ENCODE peak calls at places on chromosomes 7 and 10, in nine cellular contexts. L is HepG2, J is AG04450, N is ovary, U is Peyer's patch, F is hepatocyte, B is lower lobe of right lung, Z is endodermal cell, C is right atrium auricular region. O is an unnamed sample. For H3K27me3, the result is how much of the 10 kb centered on the place peaks cover.

GRCh38 chr10:57457972-57458512 is 809.7 kb downstream of the IPMK start:
- DNase-seq in L (no peak), U (no peak), C (no peak), Z (no peak), N (no peak), F (no peak), B (no peak), J (no peak), O (no peak)

GRCh38 chr10:79286318-79286951 is 60.8 kb upstream of the PPIF start:
- DNase-seq in Z (no peak), C (peak), B (peak), U (peak), J (no peak), N (peak), F (no peak), L (no peak), O (no peak)

GRCh38 chr10:97277551-97277950 is 14.9 kb downstream of the ARHGAP19 start:
- DNase-seq in Z (no peak), U (no peak), B (no peak), F (no peak), L (no peak), N (no peak), J (no peak), C (no peak), O (no peak)

GRCh38 chr7:27840314-27840713 is 100.4 kb downstream of the TAX1BP1 start:
- DNase-seq in C (no peak), F (no peak), N (no peak), B (no peak), J (no peak), L (no peak), U (no peak), Z (no peak), O (no peak)

GRCh38 chr7:148319316-148319808 is 271.2 kb upstream of the C7orf33 start:
- DNase-seq in Z (no peak), B (no peak), F (no peak), L (no peak), C (no peak), J (no peak), N (no peak), U (no peak), O (no peak)

GRCh38 chr7:150665075-150665794 is 20.3 kb upstream of the GIMAP2 start:
- DNase-seq in L (no peak), U (no peak), F (no peak), N (no peak), B (no peak), C (no peak), Z (no peak), J (no peak), O (no peak)

GRCh38 chr10:35336084-35336831 is at the start of gene CCNY:
- DNase-seq in Z (peak), B (peak), J (no peak), F (peak), L (peak), C (no peak), U (peak), N (peak), O (no peak)

GRCh38 chr7:7907306-7907705 is 61.3 kb upstream of the GLCCI1 start:
- DNase-seq in N (no peak), C (no peak), J (no peak), L (no peak), B (no peak), F (no peak), Z (no peak), U (no peak), O (no peak)

GRCh38 chr7:93205046-93205445 is 21.2 kb downstream of the HEPACAM2 start:
- DNase-seq in B (no peak), U (no peak), L (no peak), N (no peak), F (no peak), Z (no peak), J (no peak), C (no peak), O (no peak)

GRCh38 chr10:104336829-104337526 is 1.3 kb downstream of the ITPRIP start:
- DNase-seq in B (no peak), L (peak), J (no peak), F (no peak), U (no peak), Z (peak), N (no peak), C (no peak), O (no peak)

GRCh38 chr7:74312418-74313021 is 23.3 kb downstream of the CLIP2 start:
- DNase-seq in B (no peak), N (no peak), F (no peak), U (no peak), L (no peak), C (no peak), J (no peak), Z (no peak), O (no peak)

GRCh38 chr7:101558742-101559325 is 70.3 kb downstream of the MYL10 start:
- DNase-seq in C (no peak), B (no peak), N (no peak), L (no peak), F (no peak), U (peak), J (no peak), Z (peak), O (no peak)

GRCh38 chr10:129741978-129742741 is 221.9 kb downstream of the EBF3 start:
- DNase-seq in B (no peak), F (no peak), L (no peak), N (no peak), U (peak), C (no peak), Z (no peak), J (no peak), O (no peak)

GRCh38 chr7:106313456-106313891 is 28.7 kb upstream of the NAMPT start:
- DNase-seq in U (no peak), L (no peak), B (no peak), C (no peak), F (no peak), Z (no peak), J (peak), N (no peak), O (no peak)

GRCh38 chr10:79381804-79382221 is 34.5 kb downstream of the PPIF start:
- DNase-seq in N (peak), U (peak), L (peak), Z (peak), C (peak), J (peak), B (peak), F (peak), O (no peak)

GRCh38 chr10:76113952-76114351 is 682.5 kb downstream of the LRMDA start:
- DNase-seq in F (no peak), N (no peak), Z (no peak), U (no peak), L (peak), B (no peak), C (no peak), J (no peak), O (no peak)

GRCh38 chr10:30529373-30529998 is 95.5 kb downstream of the MAP3K8 start:
- DNase-seq in Z (no peak), U (peak), L (no peak), F (no peak), C (peak), B (peak), N (no peak), J (no peak), O (no peak)

GRCh38 chr7:21300692-21301091 is 127.2 kb upstream of the SP4 start:
- DNase-seq in J (no peak), U (no peak), B (no peak), C (no peak), F (no peak), Z (no peak), N (no peak), L (peak), O (no peak)

GRCh38 chr7:28739128-28739527 is 219.0 kb downstream of the TRIL start:
- DNase-seq in B (no peak), Z (no peak), F (no peak), L (no peak), J (no peak), U (no peak), C (no peak), N (no peak), O (no peak)

GRCh38 chr10:86654411-86655172 is at the start of gene OPN4:
- DNase-seq in Z (peak), C (no peak), U (peak), L (no peak), B (peak), F (no peak), J (no peak), N (peak), O (no peak)

GRCh38 chr10:108147346-108147745 is 982.8 kb upstream of the SORCS1 start:
- DNase-seq in Z (no peak), N (no peak), L (no peak), J (no peak), C (no peak), F (no peak), B (no peak), U (no peak), O (no peak)

GRCh38 chr7:47622946-47623640 is 41.2 kb upstream of the TNS3 start:
- DNase-seq in J (peak), F (peak), U (no peak), Z (no peak), B (no peak), N (peak), L (peak), C (no peak), O (no peak)

GRCh38 chr7:79612027-79612426 is 158.6 kb upstream of the MAGI2 start:
- DNase-seq in J (no peak), F (no peak), N (no peak), C (no peak), L (no peak), U (no peak), B (no peak), Z (no peak), O (no peak)

GRCh38 chr7:6496842-6497636 is 49.3 kb upstream of the DAGLB start:
- DNase-seq in C (no peak), U (no peak), F (no peak), B (peak), N (no peak), J (no peak), Z (no peak), L (no peak), O (no peak)

GRCh38 chr7:27107901-27108381 is 5.5 kb upstream of the HOXA2 start:
- DNase-seq in F (no peak), N (no peak), Z (peak), U (no peak), L (no peak), J (no peak), C (peak), B (no peak), O (no peak)

GRCh38 chr10:110008518-110009339 is 945 bp downstream of the ADD3 start:
- DNase-seq in Z (peak), F (peak), J (no peak), C (no peak), U (peak), L (peak), N (peak), B (peak), O (no peak)

GRCh38 chr10:67506083-67506756 is 189.8 kb downstream of the CTNNA3 start:
- DNase-seq in Z (no peak), U (no peak), N (no peak), J (no peak), B (no peak), C (no peak), L (no peak), F (no peak), O (no peak)

GRCh38 chr7:109844362-109844761 is 1246.6 kb upstream of the LRRN3 start:
- DNase-seq in C (no peak), B (no peak), L (peak), F (peak), U (no peak), N (no peak), Z (no peak), J (no peak), O (no peak)

GRCh38 chr10:75286901-75287300 is 51.1 kb upstream of the COMTD1 start:
- DNase-seq in F (no peak), Z (no peak), J (no peak), U (no peak), C (peak), L (no peak), B (no peak), N (no peak), O (no peak)

GRCh38 chr10:70551971-70552422 is 50.5 kb downstream of the PRF1 start:
- DNase-seq in Z (no peak), J (peak), N (no peak), C (peak), U (peak), B (peak), F (peak), L (peak), O (no peak)

GRCh38 chr7:1227071-1227804 is 5.4 kb upstream of the UNCX start:
- DNase-seq in F (no peak), N (no peak), U (no peak), C (no peak), B (no peak), L (no peak), J (no peak), Z (peak), O (no peak)

GRCh38 chr10:23556727-23557440 is 118.0 kb downstream of the OTUD1 start:
- DNase-seq in B (no peak), C (no peak), L (no peak), Z (no peak), N (no peak), J (no peak), U (no peak), F (no peak), O (no peak)

GRCh38 chr10:22915314-22915713 is 12.5 kb upstream of the ARMC3 start:
- DNase-seq in B (no peak), C (no peak), F (no peak), N (no peak), J (no peak), L (no peak), U (no peak), Z (no peak), O (no peak)

GRCh38 chr7:44473295-44473694 is 17.2 kb downstream of the NUDCD3 start:
- DNase-seq in F (peak), U (no peak), L (peak), C (no peak), J (no peak), N (no peak), B (no peak), Z (no peak), O (no peak)

GRCh38 chr7:69395072-69395714 is 203.1 kb upstream of the AUTS2 start:
- DNase-seq in Z (peak), C (peak), L (no peak), F (peak), B (no peak), J (no peak), U (no peak), N (no peak), O (no peak)

GRCh38 chr7:2830609-2831376 is 13.3 kb downstream of the GNA12 start:
- DNase-seq in L (no peak), C (no peak), B (no peak), F (no peak), U (peak), J (no peak), N (no peak), Z (no peak), O (no peak)

GRCh38 chr10:10551595-10551994 is 466.1 kb upstream of the CELF2 start:
- DNase-seq in B (no peak), J (no peak), Z (no peak), N (no peak), C (no peak), L (no peak), U (no peak), F (peak), O (no peak)

GRCh38 chr7:79176859-79177477 is 276.5 kb downstream of the MAGI2 start:
- DNase-seq in N (no peak), J (peak), L (peak), U (no peak), Z (no peak), C (no peak), F (peak), B (no peak), O (peak)

GRCh38 chr7:104940023-104940710 is 73.8 kb upstream of the KMT2E start:
- DNase-seq in J (no peak), Z (no peak), N (no peak), L (no peak), C (no peak), U (no peak), F (no peak), B (peak), O (no peak)
- H3K4me3 ChIP-seq in J (no peak), Z (no peak), N (no peak), L (no peak), C (no peak), U (no peak), F (no peak), B (no peak), O (no peak)

GRCh38 chr10:1121311-1121970 is 65.3 kb downstream of the WDR37 start:
- DNase-seq in C (no peak), B (no peak), N (no peak), Z (no peak), U (no peak), J (no peak), L (no peak), F (no peak), O (no peak)

GRCh38 chr10:1120761-1121160 is 64.6 kb downstream of the WDR37 start:
- DNase-seq in J (no peak), F (no peak), B (no peak), L (no peak), C (peak), Z (no peak), N (no peak), U (no peak), O (no peak)

GRCh38 chr10:1123972-1124371 is 67.8 kb downstream of the WDR37 start:
- DNase-seq in N (no peak), Z (no peak), C (no peak), F (no peak), B (no peak), U (no peak), L (no peak), J (no peak), O (no peak)

GRCh38 chr10:1123198-1123597 is 67.0 kb downstream of the WDR37 start:
- DNase-seq in F (no peak), Z (no peak), U (no peak), J (no peak), B (no peak), L (no peak), C (no peak), N (no peak), O (no peak)

DNA sequence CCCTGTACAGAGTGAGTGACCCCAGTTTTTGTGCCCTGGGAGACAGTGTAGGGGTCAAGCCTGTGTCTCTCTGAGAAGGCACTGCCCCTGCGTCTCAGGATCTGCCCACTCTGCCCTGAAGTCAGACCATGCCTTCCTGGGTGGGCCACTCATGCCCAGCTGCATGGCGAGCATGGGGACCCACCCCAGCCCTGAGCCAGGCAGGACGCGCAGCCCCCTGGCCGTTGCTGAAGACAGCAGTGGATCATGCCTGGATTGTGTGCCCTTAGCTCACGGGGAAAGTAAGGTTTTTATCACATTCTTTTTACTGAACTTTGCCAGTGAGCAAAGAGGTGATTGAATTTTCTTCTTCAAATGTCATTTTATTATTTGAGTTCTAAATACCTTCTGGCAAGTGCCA is 66.2 kb downstream of the WDR37 start:
- DNase-seq in B (no peak), N (no peak), L (no peak), F (no peak), J (no peak), Z (no peak), U (no peak), C (no peak), O (no peak)
- H3K27ac ChIP-seq in B (no peak), N (no peak), L (no peak), F (no peak), J (no peak), Z (peak), U (no peak), C (no peak), O (no peak)

DNA sequence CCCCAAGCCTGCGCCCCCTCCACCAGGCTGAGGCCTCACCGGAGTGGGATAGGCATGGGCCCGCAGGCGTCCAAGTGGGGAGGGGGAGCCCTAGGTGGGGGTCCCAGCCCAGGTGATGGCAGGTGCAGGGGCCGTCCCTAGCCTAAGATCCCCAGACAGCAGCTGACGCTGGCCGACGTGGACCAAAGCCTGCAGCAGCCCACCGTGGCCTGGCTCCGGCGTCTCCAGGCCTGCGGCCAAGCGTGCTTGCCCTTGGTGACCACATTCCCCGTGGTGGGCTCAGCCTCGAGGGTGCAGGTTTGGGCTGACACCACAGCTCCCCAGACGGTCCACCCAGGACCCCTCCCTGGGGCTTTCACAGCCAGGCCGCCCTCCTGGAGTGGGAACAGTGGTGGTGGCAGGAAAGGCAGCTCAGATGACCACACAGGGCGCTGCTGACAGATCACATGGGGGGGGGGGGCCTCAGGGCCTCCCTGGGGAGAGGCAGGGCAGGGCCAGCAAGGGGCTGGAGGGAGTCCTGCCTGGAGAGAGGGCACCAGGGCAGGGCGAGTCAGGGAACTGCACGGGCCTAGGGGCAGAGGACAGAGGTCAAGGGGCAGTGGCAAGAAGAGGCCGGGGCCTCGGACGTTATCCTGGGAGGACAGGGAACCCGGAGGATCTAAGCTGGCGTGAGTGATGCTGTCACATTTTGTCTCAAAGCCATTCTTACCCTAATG is 767 bp upstream of the ADAM8 start:
- DNase-seq in U (no peak), B (no peak), N (no peak), F (no peak), L (no peak), Z (no peak), J (no peak), C (no peak), O (no peak)
- H3K27me3 ChIP-seq in U (under half), B (under half), N (under half), F (under half), L (under half), Z (under half), J (under half), C (under half), O (under half)

DNA sequence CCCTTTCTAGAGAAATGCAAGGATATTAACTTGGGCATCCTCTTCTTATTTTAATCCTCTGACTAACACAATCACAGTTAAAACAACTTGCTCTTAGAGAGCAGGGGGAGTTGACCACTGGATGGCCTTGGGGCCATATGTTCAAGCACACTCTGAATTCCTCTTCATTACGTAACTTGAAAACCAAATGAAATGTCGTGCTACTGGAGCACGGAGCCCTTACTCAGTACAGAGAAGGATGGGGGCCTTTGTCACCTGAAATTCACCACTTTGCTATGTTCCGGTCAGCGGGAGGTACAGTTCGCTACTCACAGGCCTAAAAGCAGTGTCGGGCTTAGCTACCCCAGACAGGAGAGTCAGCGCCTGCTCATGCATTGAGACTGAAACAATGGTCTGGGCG is 39.6 kb downstream of the GLI3 start:
- DNase-seq in U (no peak), J (no peak), N (peak), B (no peak), F (no peak), L (no peak), C (no peak), Z (no peak), O (no peak)
- H3K4me3 ChIP-seq in U (no peak), J (no peak), N (no peak), B (no peak), F (no peak), L (no peak), C (no peak), Z (no peak), O (no peak)

GRCh38 chr10:101069441-101069840 is 7.7 kb downstream of the KAZALD1 start:
- DNase-seq in N (no peak), F (no peak), C (no peak), Z (no peak), B (no peak), L (no peak), J (no peak), U (no peak), O (no peak)
- H3K27ac ChIP-seq in N (no peak), F (no peak), C (no peak), Z (no peak), B (no peak), L (no peak), J (no peak), U (no peak), O (no peak)

DNA sequence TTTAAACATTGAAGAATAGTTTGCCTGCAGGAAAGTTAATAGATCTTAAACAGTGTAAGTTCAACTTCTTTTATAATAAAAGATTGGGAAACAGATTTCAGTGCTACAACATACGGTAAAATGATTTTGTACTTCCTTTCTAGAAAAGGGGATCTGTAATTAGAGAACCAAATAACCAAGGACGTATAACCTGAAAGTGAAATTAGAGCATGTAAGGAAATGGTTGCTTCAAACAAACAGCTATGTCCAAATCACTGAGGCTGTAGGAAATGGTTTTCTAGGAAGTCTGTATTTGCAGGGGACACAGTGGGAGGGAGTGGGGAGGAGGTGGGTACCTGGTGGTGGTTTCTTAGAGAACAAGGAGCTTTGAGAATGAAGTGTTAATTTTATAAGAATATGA is 57.9 kb upstream of the EXOC6 start:
- DNase-seq in U (no peak), N (no peak), F (no peak), C (no peak), L (no peak), B (no peak), J (no peak), Z (no peak), O (no peak)
- H3K27me3 ChIP-seq in U (under half), N (under half), F (under half), C (under half), L (under half), B (under half), J (under half), Z (under half), O (under half)

GRCh38 chr7:19538036-19538435 is 170.8 kb downstream of the POLR1F start:
- DNase-seq in C (no peak), N (no peak), U (no peak), L (no peak), B (no peak), Z (no peak), J (no peak), F (no peak), O (no peak)
- H3K4me3 ChIP-seq in C (no peak), N (no peak), U (no peak), L (no peak), B (no peak), Z (no peak), J (no peak), F (no peak), O (no peak)